ENCODE peak calls at places on chromosomes 2 and 18, in four cellular contexts. J is GM13977, V is glutamatergic neuron, Y is psoas muscle. H is an unnamed sample.

GRCh38 chr18:22432672-22433137 is 15.0 kb upstream of the CTAGE1 start:
- DNase-seq in V (no peak), Y (peak; percentile 81), J (no peak), H (peak; percentile 88)

GRCh38 chr2:61356261-61356957 is 114.5 kb downstream of the USP34 start:
- DNase-seq in V (no peak), Y (no peak), J (no peak), H (no peak)

GRCh38 chr2:95526360-95527341 is 42.1 kb upstream of the TRIM43B start:
- DNase-seq in Y (peak; percentile 74), V (peak; percentile 81), J (peak; percentile 75), H (peak; percentile 92)

GRCh38 chr2:215517391-215517790 is 81.5 kb upstream of the FN1 start:
- DNase-seq in V (no peak), J (no peak), Y (no peak), H (no peak)

GRCh38 chr18:42689310-42689709 is 426.2 kb downstream of the RIT2 start:
- DNase-seq in V (no peak), Y (no peak), J (no peak), H (no peak)

GRCh38 chr2:69576895-69577294 is 66.6 kb downstream of the AAK1 start:
- DNase-seq in Y (peak; percentile 50), J (no peak), V (no peak), H (no peak)

GRCh38 chr2:11936761-11937160 is 190.3 kb downstream of the LPIN1 start:
- DNase-seq in J (no peak), Y (no peak), V (no peak), H (no peak)

GRCh38 chr18:49814147-49814499 is 790 bp upstream of the ACAA2 start:
- DNase-seq in J (peak; percentile 43), V (peak; percentile 75), Y (peak; percentile 79), H (peak; percentile 94)

GRCh38 chr18:48922203-48922800 is 28.5 kb downstream of the SMAD7 start:
- DNase-seq in Y (no peak), J (no peak), V (no peak), H (no peak)

GRCh38 chr2:85310330-85310729 is 17.5 kb downstream of the TGOLN2 start:
- DNase-seq in V (no peak), Y (no peak), J (no peak), H (no peak)

GRCh38 chr18:40985441-40985840 is 969.6 kb upstream of the PIK3C3 start:
- DNase-seq in J (no peak), V (no peak), Y (no peak), H (no peak)

GRCh38 chr2:9554841-9555337 is 741 bp downstream of the ADAM17 start:
- DNase-seq in Y (no peak), J (peak; percentile 20), V (no peak), H (peak; percentile 56)

DNA sequence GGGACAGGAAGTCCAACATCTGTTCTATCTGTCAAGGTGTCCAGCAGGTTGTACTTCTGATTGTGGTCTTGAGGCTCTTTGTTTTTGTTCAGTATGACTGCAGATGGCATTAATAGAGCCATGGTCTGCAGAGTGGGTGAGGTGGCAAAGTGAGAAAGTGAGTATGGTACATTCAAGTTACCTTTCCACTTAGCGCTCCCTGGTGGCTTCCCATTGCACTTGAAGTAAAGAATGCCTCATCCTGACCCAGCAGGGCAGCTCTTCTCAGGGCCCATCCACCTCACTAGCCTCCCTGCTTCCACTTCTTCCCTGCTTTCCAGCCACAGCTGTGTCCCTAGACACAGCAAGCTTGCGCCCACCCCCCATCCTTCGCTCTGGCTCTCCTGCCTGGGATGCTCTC is 148.0 kb upstream of the ALPP start:
- DNase-seq in V (peak; percentile 36), J (no peak), Y (no peak), H (no peak)
- TF ChIP-seq CTCF in V (no peak), J (peak; percentile 33), Y (no peak), H (no peak)

GRCh38 chr2:241702155-241702404 is 241 bp downstream of the ING5 start:
- DNase-seq in V (peak; percentile 89), Y (no peak), J (peak; percentile 95), H (no peak)

GRCh38 chr2:241703128-241703604 is 1.3 kb downstream of the ING5 start:
- DNase-seq in Y (no peak), V (no peak), J (peak; percentile 19), H (no peak)

GRCh38 chr2:241701155-241701404 is 759 bp upstream of the ING5 start:
- DNase-seq in V (no peak), J (no peak), Y (no peak), H (no peak)

GRCh38 chr2:241701405-241702154 is at the start of gene ING5:
- DNase-seq in V (peak; percentile 99), J (peak; percentile 94), Y (peak; percentile 99), H (peak; percentile 99)

GRCh38 chr2:241702405-241703127 is 727 bp downstream of the ING5 start:
- DNase-seq in Y (peak; percentile 93), V (peak; percentile 89), J (peak; percentile 95), H (peak; percentile 60)
- TF ChIP-seq CTCF in Y (peak; percentile 11), V (peak; percentile 65), J (peak; percentile 57), H (peak; percentile 12)

DNA sequence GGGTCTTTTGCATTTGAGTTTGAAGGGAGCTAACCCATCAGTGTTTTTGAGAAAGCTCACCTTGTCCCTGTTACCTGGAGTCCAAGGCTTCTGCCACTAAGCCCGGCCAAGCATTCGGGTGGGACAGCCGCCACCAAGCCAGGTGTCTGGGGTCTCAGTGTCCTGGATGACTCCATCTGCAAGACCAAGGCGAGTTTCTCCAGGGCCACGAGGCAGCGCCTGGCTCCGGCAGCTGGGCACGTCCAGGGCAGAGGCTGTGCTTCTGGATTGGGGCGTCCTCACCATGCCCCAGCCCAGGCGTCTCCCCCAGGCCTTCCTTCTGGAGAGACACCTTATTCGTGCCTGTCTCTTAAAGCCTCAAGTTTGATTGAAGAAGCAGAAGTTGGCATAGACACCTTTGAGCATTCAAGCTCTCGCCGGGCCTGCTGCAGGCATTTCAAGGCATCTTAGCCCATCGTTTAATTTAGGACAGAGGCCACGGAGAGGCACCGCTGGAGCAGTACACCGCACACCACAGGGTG is 24.9 kb downstream of the MLPH start:
- DNase-seq in J (no peak), V (no peak), Y (peak; percentile 52), H (no peak)
- TF ChIP-seq CTCF in J (no peak), V (no peak), Y (no peak), H (no peak)

GRCh38 chr2:237791977-237792727 is 6.4 kb upstream of the RBM44 start:
- DNase-seq in J (no peak), V (no peak), Y (no peak), H (no peak)
- TF ChIP-seq CTCF in J (no peak), V (no peak), Y (no peak), H (no peak)

GRCh38 chr18:52716926-52717325 is 376.9 kb downstream of the DCC start:
- DNase-seq in Y (no peak), J (no peak), V (no peak), H (no peak)
- TF ChIP-seq CTCF in Y (no peak), J (no peak), V (no peak), H (no peak)

DNA sequence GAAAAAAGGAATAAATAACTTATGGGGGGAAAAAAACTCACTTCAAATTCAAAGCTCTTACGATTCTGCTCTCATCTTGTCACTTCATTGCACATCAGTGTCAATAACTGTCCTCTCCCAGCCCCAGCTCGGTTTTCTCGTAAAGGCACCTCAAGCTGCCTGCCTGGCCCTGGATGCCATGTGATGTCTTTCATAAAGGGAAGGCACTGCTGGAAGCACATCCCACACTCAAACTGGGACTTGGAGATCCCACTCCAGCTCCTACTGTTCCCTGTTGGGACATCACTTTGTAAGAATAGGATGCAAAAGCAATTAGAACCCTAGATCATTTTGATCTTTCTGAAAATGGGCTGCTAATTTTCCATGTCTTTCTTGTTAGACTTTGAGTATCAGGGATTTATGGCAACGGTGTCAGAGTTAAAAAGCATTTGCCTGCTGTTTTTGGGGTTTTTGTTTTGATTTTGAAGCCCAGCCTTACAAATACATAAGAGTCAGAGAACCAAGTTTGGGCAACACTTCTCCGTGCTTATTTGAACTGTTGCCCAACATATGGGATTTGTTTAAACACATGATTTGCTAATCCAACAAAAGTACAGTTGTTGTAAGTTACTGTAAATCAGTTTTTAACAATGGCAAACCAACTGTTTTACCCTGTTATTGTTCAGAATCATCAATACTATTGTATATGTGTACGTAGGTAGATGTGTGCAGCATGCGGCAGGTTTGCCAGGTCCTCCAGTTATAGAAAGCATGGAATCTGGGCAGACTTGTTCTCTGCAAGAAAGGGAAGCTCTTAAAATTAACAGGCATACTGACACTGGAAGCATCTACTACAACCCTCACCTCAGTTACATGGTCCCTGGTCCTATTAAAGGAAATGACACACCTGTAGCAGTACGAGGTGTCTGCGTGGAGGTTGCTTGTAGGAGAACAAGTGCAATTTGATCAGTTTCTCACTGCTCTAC is 20.6 kb downstream of the SERTAD2 start:
- DNase-seq in Y (no peak), V (no peak), J (no peak), H (no peak)
- TF ChIP-seq CTCF in Y (no peak), V (no peak), J (no peak), H (no peak)

DNA sequence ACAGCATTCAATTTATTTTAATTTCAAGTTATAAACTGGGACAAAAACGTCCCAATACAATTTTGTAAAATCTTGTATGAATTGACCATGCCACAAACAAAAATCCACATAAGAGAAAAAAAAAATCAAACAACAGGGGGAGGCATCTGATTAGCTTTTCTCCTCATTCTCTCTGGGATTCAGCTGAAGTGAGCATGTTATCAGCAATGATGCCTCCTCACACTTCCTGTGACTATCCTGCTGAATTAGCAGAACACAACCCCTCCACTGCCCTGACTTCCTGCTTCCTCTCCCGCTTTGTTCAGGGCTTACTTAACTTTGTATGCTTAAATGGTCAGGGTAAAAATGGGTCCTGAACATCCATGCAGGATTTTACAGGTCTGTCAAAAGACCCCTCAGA is 132.2 kb upstream of the ITGB6 start:
- DNase-seq in Y (no peak), V (no peak), J (no peak), H (no peak)
- TF ChIP-seq CTCF in Y (no peak), V (no peak), J (no peak), H (no peak)

H was measured in lower leg skin.